ENCODE peak calls at places on chromosomes 11 and 22, in five cellular contexts. O is AG20443, Y is posterior cingulate gyrus, J is cardiac muscle cell, C is occipital lobe. D is an unnamed sample.
A peak's percentile ranks its signal among the peaks of the same experiment; 100 is the strongest.

GRCh38 chr11:8740156-8740555 is 57.6 kb downstream of the RPL27A start:
- DNase-seq in O (no peak), Y (no peak), J (no peak), C (no peak), D (no peak)

GRCh38 chr11:68402355-68403031 is 58.1 kb upstream of the PPP6R3 start:
- DNase-seq in O (no peak), Y (no peak), J (no peak), C (no peak), D (no peak)

GRCh38 chr11:45252134-45252856 is 33.8 kb downstream of the SYT13 start:
- DNase-seq in O (peak; percentile 87), Y (no peak), J (peak; percentile 37), C (no peak), D (no peak)

GRCh38 chr11:133708547-133709051 is 136.7 kb downstream of the SPATA19 start:
- DNase-seq in O (no peak), Y (no peak), J (no peak), C (no peak), D (no peak)

GRCh38 chr22:23069502-23070357 is 589 bp upstream of the GNAZ start:
- DNase-seq in O (peak; percentile 98), Y (peak; percentile 91), J (peak; percentile 92), C (peak; percentile 91), D (peak; percentile 94)

GRCh38 chr11:79076526-79077115 is 364.2 kb downstream of the TENM4 start:
- DNase-seq in O (peak; percentile 75), Y (no peak), J (peak; percentile 60), C (no peak), D (no peak)

GRCh38 chr22:19179472-19180048 is 1.0 kb upstream of the SLC25A1 start:
- DNase-seq in O (peak; percentile 87), Y (peak; percentile 69), J (peak; percentile 93), C (peak; percentile 54), D (peak; percentile 82)

GRCh38 chr11:82960000-82960778 is 58.7 kb downstream of the DDIAS start:
- DNase-seq in O (no peak), Y (no peak), J (no peak), C (no peak), D (no peak)

GRCh38 chr11:104343578-104343977 is 179.6 kb upstream of the PDGFD start:
- DNase-seq in O (peak; percentile 11), Y (no peak), J (peak; percentile 17), C (no peak), D (no peak)

GRCh38 chr11:28632338-28632737 is 524.1 kb downstream of the METTL15 start:
- DNase-seq in O (no peak), Y (no peak), J (no peak), C (no peak), D (no peak)

GRCh38 chr22:39238966-39239510 is 5.7 kb downstream of the PDGFB start:
- DNase-seq in O (no peak), Y (no peak), J (no peak), C (no peak), D (no peak)

GRCh38 chr11:106399075-106399500 is 321.6 kb downstream of the AASDHPPT start:
- DNase-seq in O (peak; percentile 91), Y (no peak), J (peak; percentile 99), C (no peak), D (no peak)

GRCh38 chr11:118003021-118003423 is 16.8 kb downstream of the IL10RA start:
- DNase-seq in O (no peak), Y (no peak), J (no peak), C (no peak), D (no peak)

GRCh38 chr11:96188625-96189006 is 154.4 kb downstream of the MAML2 start:
- DNase-seq in O (peak; percentile 41), Y (no peak), J (peak; percentile 65), C (no peak), D (no peak)

GRCh38 chr11:121249039-121249663 is 43.4 kb upstream of the SC5D start:
- DNase-seq in O (peak; percentile 60), Y (no peak), J (peak; percentile 56), C (no peak), D (no peak)

GRCh38 chr11:72721689-72722049 is 30.5 kb downstream of the ARAP1 start:
- DNase-seq in O (no peak), Y (no peak), J (peak; percentile 62), C (no peak), D (no peak)

D was measured in head of caudate nucleus.